ENCODE peak calls at places on chromosomes 3 and 15, in ten cellular contexts. One of them, this sample, is unnamed.

GRCh38 chr3:80018375-80018774 is 250.6 kb upstream of the ROBO1 start:
- DNase-seq in globus pallidus: no peak
- DNase-seq in hepatocyte: no peak
- DNase-seq in iris pigment epithelial cell: peak
- DNase-seq in anterior cingulate cortex: no peak
- DNase-seq in stimulated activated CD8-positive, alpha-beta memory T cell treated with anti-CD3 and anti-CD28 coated beads, Interleukin-4, amount 100 ng/mL, for 24 hours: no peak
- DNase-seq in HS-5: peak
- DNase-seq in NCI-H2029 treated with DMSO at 0.1 percent for 48 hours: no peak
- DNase-seq in small intestine: no peak
- DNase-seq in T-helper 22 cell: no peak
- DNase-seq in this sample: no peak

GRCh38 chr3:152047465-152047864 is 174.0 kb downstream of the SUCNR1 start:
- DNase-seq in globus pallidus: no peak
- DNase-seq in hepatocyte: no peak
- DNase-seq in iris pigment epithelial cell: peak
- DNase-seq in anterior cingulate cortex: no peak
- DNase-seq in stimulated activated CD8-positive, alpha-beta memory T cell treated with anti-CD3 and anti-CD28 coated beads, Interleukin-4, amount 100 ng/mL, for 24 hours: no peak
- DNase-seq in HS-5: no peak
- DNase-seq in NCI-H2029 treated with DMSO at 0.1 percent for 48 hours: no peak
- DNase-seq in small intestine: no peak
- DNase-seq in T-helper 22 cell: no peak
- DNase-seq in this sample: no peak

GRCh38 chr15:100307241-100307855 is 34.4 kb downstream of the ADAMTS17 start:
- DNase-seq in globus pallidus: no peak
- DNase-seq in hepatocyte: no peak
- DNase-seq in iris pigment epithelial cell: no peak
- DNase-seq in anterior cingulate cortex: no peak
- DNase-seq in stimulated activated CD8-positive, alpha-beta memory T cell treated with anti-CD3 and anti-CD28 coated beads, Interleukin-4, amount 100 ng/mL, for 24 hours: no peak
- DNase-seq in HS-5: no peak
- DNase-seq in NCI-H2029 treated with DMSO at 0.1 percent for 48 hours: no peak
- DNase-seq in small intestine: no peak
- DNase-seq in T-helper 22 cell: no peak
- DNase-seq in this sample: no peak

GRCh38 chr3:136925425-136926190 is 32.2 kb upstream of the IL20RB start:
- DNase-seq in globus pallidus: no peak
- DNase-seq in hepatocyte: no peak
- DNase-seq in iris pigment epithelial cell: no peak
- DNase-seq in anterior cingulate cortex: no peak
- DNase-seq in stimulated activated CD8-positive, alpha-beta memory T cell treated with anti-CD3 and anti-CD28 coated beads, Interleukin-4, amount 100 ng/mL, for 24 hours: no peak
- DNase-seq in HS-5: no peak
- DNase-seq in NCI-H2029 treated with DMSO at 0.1 percent for 48 hours: no peak
- DNase-seq in small intestine: no peak
- DNase-seq in T-helper 22 cell: no peak
- DNase-seq in this sample: no peak

GRCh38 chr3:115169808-115170207 is 22.7 kb upstream of the ZBTB20 start:
- DNase-seq in globus pallidus: no peak
- DNase-seq in hepatocyte: no peak
- DNase-seq in iris pigment epithelial cell: no peak
- DNase-seq in anterior cingulate cortex: no peak
- DNase-seq in stimulated activated CD8-positive, alpha-beta memory T cell treated with anti-CD3 and anti-CD28 coated beads, Interleukin-4, amount 100 ng/mL, for 24 hours: no peak
- DNase-seq in HS-5: no peak
- DNase-seq in NCI-H2029 treated with DMSO at 0.1 percent for 48 hours: no peak
- DNase-seq in small intestine: no peak
- DNase-seq in T-helper 22 cell: no peak
- DNase-seq in this sample: no peak

GRCh38 chr3:72418149-72418686 is 430.0 kb downstream of the SHQ1 start:
- DNase-seq in globus pallidus: no peak
- DNase-seq in hepatocyte: no peak
- DNase-seq in iris pigment epithelial cell: peak
- DNase-seq in anterior cingulate cortex: no peak
- DNase-seq in stimulated activated CD8-positive, alpha-beta memory T cell treated with anti-CD3 and anti-CD28 coated beads, Interleukin-4, amount 100 ng/mL, for 24 hours: no peak
- DNase-seq in HS-5: peak
- DNase-seq in NCI-H2029 treated with DMSO at 0.1 percent for 48 hours: no peak
- DNase-seq in small intestine: no peak
- DNase-seq in T-helper 22 cell: no peak
- DNase-seq in this sample: no peak

GRCh38 chr3:149128856-149129255 is 582 bp upstream of the HPS3 start:
- DNase-seq in globus pallidus: no peak
- DNase-seq in hepatocyte: no peak
- DNase-seq in iris pigment epithelial cell: peak
- DNase-seq in anterior cingulate cortex: no peak
- DNase-seq in stimulated activated CD8-positive, alpha-beta memory T cell treated with anti-CD3 and anti-CD28 coated beads, Interleukin-4, amount 100 ng/mL, for 24 hours: no peak
- DNase-seq in HS-5: no peak
- DNase-seq in NCI-H2029 treated with DMSO at 0.1 percent for 48 hours: no peak
- DNase-seq in small intestine: no peak
- DNase-seq in T-helper 22 cell: no peak
- DNase-seq in this sample: no peak

GRCh38 chr3:13927295-13927694 is 47.4 kb upstream of the WNT7A start:
- DNase-seq in globus pallidus: no peak
- DNase-seq in hepatocyte: no peak
- DNase-seq in iris pigment epithelial cell: peak
- DNase-seq in anterior cingulate cortex: no peak
- DNase-seq in stimulated activated CD8-positive, alpha-beta memory T cell treated with anti-CD3 and anti-CD28 coated beads, Interleukin-4, amount 100 ng/mL, for 24 hours: no peak
- DNase-seq in HS-5: no peak
- DNase-seq in NCI-H2029 treated with DMSO at 0.1 percent for 48 hours: no peak
- DNase-seq in small intestine: no peak
- DNase-seq in T-helper 22 cell: no peak
- DNase-seq in this sample: no peak

GRCh38 chr3:154668835-154669234 is 238.8 kb upstream of the GPR149 start:
- DNase-seq in globus pallidus: no peak
- DNase-seq in hepatocyte: no peak
- DNase-seq in iris pigment epithelial cell: no peak
- DNase-seq in anterior cingulate cortex: no peak
- DNase-seq in stimulated activated CD8-positive, alpha-beta memory T cell treated with anti-CD3 and anti-CD28 coated beads, Interleukin-4, amount 100 ng/mL, for 24 hours: no peak
- DNase-seq in HS-5: no peak
- DNase-seq in NCI-H2029 treated with DMSO at 0.1 percent for 48 hours: no peak
- DNase-seq in small intestine: no peak
- DNase-seq in T-helper 22 cell: no peak
- DNase-seq in this sample: no peak

GRCh38 chr3:159828542-159828943 is 160.1 kb upstream of the IL12A start:
- DNase-seq in globus pallidus: peak
- DNase-seq in hepatocyte: peak
- DNase-seq in iris pigment epithelial cell: peak
- DNase-seq in anterior cingulate cortex: no peak
- DNase-seq in stimulated activated CD8-positive, alpha-beta memory T cell treated with anti-CD3 and anti-CD28 coated beads, Interleukin-4, amount 100 ng/mL, for 24 hours: no peak
- DNase-seq in HS-5: no peak
- DNase-seq in NCI-H2029 treated with DMSO at 0.1 percent for 48 hours: peak
- DNase-seq in small intestine: peak
- DNase-seq in T-helper 22 cell: no peak
- DNase-seq in this sample: no peak

GRCh38 chr15:23644829-23645228 is 2.8 kb downstream of the MAGEL2 start:
- DNase-seq in globus pallidus: no peak
- DNase-seq in hepatocyte: no peak
- DNase-seq in iris pigment epithelial cell: no peak
- DNase-seq in anterior cingulate cortex: no peak
- DNase-seq in stimulated activated CD8-positive, alpha-beta memory T cell treated with anti-CD3 and anti-CD28 coated beads, Interleukin-4, amount 100 ng/mL, for 24 hours: no peak
- DNase-seq in HS-5: no peak
- DNase-seq in NCI-H2029 treated with DMSO at 0.1 percent for 48 hours: no peak
- DNase-seq in small intestine: no peak
- DNase-seq in T-helper 22 cell: no peak
- DNase-seq in this sample: no peak

GRCh38 chr3:134630506-134630905 is 20.3 kb downstream of the KY start:
- DNase-seq in globus pallidus: no peak
- DNase-seq in hepatocyte: no peak
- DNase-seq in iris pigment epithelial cell: peak
- DNase-seq in anterior cingulate cortex: no peak
- DNase-seq in stimulated activated CD8-positive, alpha-beta memory T cell treated with anti-CD3 and anti-CD28 coated beads, Interleukin-4, amount 100 ng/mL, for 24 hours: no peak
- DNase-seq in HS-5: no peak
- DNase-seq in NCI-H2029 treated with DMSO at 0.1 percent for 48 hours: no peak
- DNase-seq in small intestine: peak
- DNase-seq in T-helper 22 cell: no peak
- DNase-seq in this sample: no peak

GRCh38 chr3:98734737-98735136 is 28.4 kb upstream of the ST3GAL6 start:
- DNase-seq in globus pallidus: no peak
- DNase-seq in hepatocyte: no peak
- DNase-seq in iris pigment epithelial cell: no peak
- DNase-seq in anterior cingulate cortex: no peak
- DNase-seq in stimulated activated CD8-positive, alpha-beta memory T cell treated with anti-CD3 and anti-CD28 coated beads, Interleukin-4, amount 100 ng/mL, for 24 hours: no peak
- DNase-seq in HS-5: no peak
- DNase-seq in NCI-H2029 treated with DMSO at 0.1 percent for 48 hours: no peak
- DNase-seq in small intestine: no peak
- DNase-seq in T-helper 22 cell: no peak
- DNase-seq in this sample: no peak

GRCh38 chr3:189282751-189283150 is 111.0 kb downstream of the TPRG1 start:
- DNase-seq in globus pallidus: no peak
- DNase-seq in hepatocyte: no peak
- DNase-seq in iris pigment epithelial cell: no peak
- DNase-seq in anterior cingulate cortex: no peak
- DNase-seq in stimulated activated CD8-positive, alpha-beta memory T cell treated with anti-CD3 and anti-CD28 coated beads, Interleukin-4, amount 100 ng/mL, for 24 hours: no peak
- DNase-seq in HS-5: no peak
- DNase-seq in NCI-H2029 treated with DMSO at 0.1 percent for 48 hours: no peak
- DNase-seq in small intestine: no peak
- DNase-seq in T-helper 22 cell: no peak
- DNase-seq in this sample: no peak

GRCh38 chr3:157142315-157142714 is 17.6 kb downstream of the CCNL1 start:
- DNase-seq in globus pallidus: no peak
- DNase-seq in hepatocyte: no peak
- DNase-seq in iris pigment epithelial cell: no peak
- DNase-seq in anterior cingulate cortex: no peak
- DNase-seq in stimulated activated CD8-positive, alpha-beta memory T cell treated with anti-CD3 and anti-CD28 coated beads, Interleukin-4, amount 100 ng/mL, for 24 hours: no peak
- DNase-seq in HS-5: no peak
- DNase-seq in NCI-H2029 treated with DMSO at 0.1 percent for 48 hours: peak
- DNase-seq in small intestine: no peak
- DNase-seq in T-helper 22 cell: no peak
- DNase-seq in this sample: no peak

GRCh38 chr3:46080124-46080991 is 53.1 kb upstream of the XCR1 start:
- DNase-seq in globus pallidus: no peak
- DNase-seq in hepatocyte: no peak
- DNase-seq in iris pigment epithelial cell: no peak
- DNase-seq in anterior cingulate cortex: no peak
- DNase-seq in stimulated activated CD8-positive, alpha-beta memory T cell treated with anti-CD3 and anti-CD28 coated beads, Interleukin-4, amount 100 ng/mL, for 24 hours: no peak
- DNase-seq in HS-5: no peak
- DNase-seq in NCI-H2029 treated with DMSO at 0.1 percent for 48 hours: no peak
- DNase-seq in small intestine: no peak
- DNase-seq in T-helper 22 cell: no peak
- DNase-seq in this sample: no peak

GRCh38 chr15:88606437-88606794 is 14.7 kb upstream of the AEN start:
- DNase-seq in globus pallidus: no peak
- DNase-seq in hepatocyte: no peak
- DNase-seq in iris pigment epithelial cell: no peak
- DNase-seq in anterior cingulate cortex: no peak
- DNase-seq in stimulated activated CD8-positive, alpha-beta memory T cell treated with anti-CD3 and anti-CD28 coated beads, Interleukin-4, amount 100 ng/mL, for 24 hours: no peak
- DNase-seq in HS-5: no peak
- DNase-seq in NCI-H2029 treated with DMSO at 0.1 percent for 48 hours: no peak
- DNase-seq in small intestine: no peak
- DNase-seq in T-helper 22 cell: no peak
- DNase-seq in this sample: no peak

GRCh38 chr3:31407665-31408064 is 125.1 kb upstream of the STT3B start:
- DNase-seq in globus pallidus: no peak
- DNase-seq in hepatocyte: no peak
- DNase-seq in iris pigment epithelial cell: peak
- DNase-seq in anterior cingulate cortex: no peak
- DNase-seq in stimulated activated CD8-positive, alpha-beta memory T cell treated with anti-CD3 and anti-CD28 coated beads, Interleukin-4, amount 100 ng/mL, for 24 hours: no peak
- DNase-seq in HS-5: no peak
- DNase-seq in NCI-H2029 treated with DMSO at 0.1 percent for 48 hours: no peak
- DNase-seq in small intestine: no peak
- DNase-seq in T-helper 22 cell: no peak
- DNase-seq in this sample: no peak

GRCh38 chr3:124316034-124316287 is 324.0 kb upstream of the ROPN1 start:
- DNase-seq in globus pallidus: no peak
- DNase-seq in hepatocyte: no peak
- DNase-seq in iris pigment epithelial cell: no peak
- DNase-seq in anterior cingulate cortex: no peak
- DNase-seq in stimulated activated CD8-positive, alpha-beta memory T cell treated with anti-CD3 and anti-CD28 coated beads, Interleukin-4, amount 100 ng/mL, for 24 hours: no peak
- DNase-seq in HS-5: no peak
- DNase-seq in NCI-H2029 treated with DMSO at 0.1 percent for 48 hours: no peak
- DNase-seq in small intestine: no peak
- DNase-seq in T-helper 22 cell: no peak
- DNase-seq in this sample: no peak

This sample was measured in right lobe of liver.